ENCODE peak calls at places on chromosomes 7 and 10, in six cellular contexts. J is activated T-cell treated with anti-CD3 and anti-CD28 coated beads for 24 hours; T is activated CD8-positive, alpha-beta memory T cell treated with anti-CD3 and anti-CD28 coated beads, Interleukin-2, amount 50 U/mL, for 48 hours; F is HCT116; X is heart right ventricle; M is NCI-H1092. N is an unnamed sample.

GRCh38 chr7:24574365-24574764 is 1.1 kb downstream of the PALS2 start:
- DNase-seq in J (no peak), T (no peak), F (no peak), X (no peak), M (no peak), N (no peak)

GRCh38 chr10:109855746-109856145 is 67.6 kb downstream of the XPNPEP1 start:
- DNase-seq in J (no peak), T (no peak), F (no peak), X (no peak), M (no peak), N (no peak)

GRCh38 chr10:103548581-103549348 is 55.3 kb downstream of the NEURL1 start:
- DNase-seq in J (no peak), T (no peak), F (no peak), X (no peak), M (no peak), N (no peak)

GRCh38 chr10:46526682-46527038 is 29.8 kb downstream of the GPRIN2 start:
- DNase-seq in J (no peak), T (peak), F (no peak), X (no peak), M (no peak), N (peak)

GRCh38 chr10:70528726-70529362 is 50.3 kb downstream of the PALD1 start:
- DNase-seq in J (no peak), T (no peak), F (peak), X (no peak), M (no peak), N (no peak)

GRCh38 chr10:102120142-102120986 is at the start of gene LDB1:
- DNase-seq in J (peak), T (peak), F (peak), X (peak), M (peak), N (peak)

GRCh38 chr7:113119429-113119828 is 1.1 kb upstream of the SMIM30 start:
- DNase-seq in J (no peak), T (no peak), F (no peak), X (no peak), M (no peak), N (no peak)

GRCh38 chr7:129855234-129855673 is 97.5 kb downstream of the UBE2H start:
- DNase-seq in J (no peak), T (no peak), F (no peak), X (no peak), M (no peak), N (no peak)

GRCh38 chr7:100126931-100127865 is at the start of gene MBLAC1:
- DNase-seq in J (peak), T (peak), F (peak), X (peak), M (peak), N (peak)

GRCh38 chr7:17900464-17900863 is 39.8 kb downstream of the SNX13 start:
- DNase-seq in J (no peak), T (no peak), F (no peak), X (no peak), M (no peak), N (no peak)

GRCh38 chr10:68082815-68083395 is 7.8 kb upstream of the HERC4 start:
- DNase-seq in J (no peak), T (no peak), F (no peak), X (no peak), M (no peak), N (no peak)

GRCh38 chr7:30984359-30985107 is 20.8 kb downstream of the GHRHR start:
- DNase-seq in J (no peak), T (no peak), F (peak), X (no peak), M (no peak), N (no peak)

GRCh38 chr10:122331615-122332446 is 42.7 kb upstream of the PLEKHA1 start:
- DNase-seq in J (no peak), T (no peak), F (no peak), X (no peak), M (no peak), N (no peak)

GRCh38 chr7:149598721-149599308 is 101.2 kb upstream of the ZNF746 start:
- DNase-seq in J (no peak), T (no peak), F (peak), X (no peak), M (no peak), N (no peak)

GRCh38 chr7:158345731-158346130 is 241.9 kb downstream of the PTPRN2 start:
- DNase-seq in J (no peak), T (no peak), F (no peak), X (no peak), M (no peak), N (no peak)

GRCh38 chr10:21170216-21170615 is 273.1 kb upstream of the NEBL start:
- DNase-seq in J (no peak), T (no peak), F (no peak), X (no peak), M (no peak), N (no peak)

GRCh38 chr10:68826764-68827591 is at the start of gene STOX1:
- DNase-seq in J (peak), T (peak), F (peak), X (peak), M (peak), N (peak)

GRCh38 chr10:7234109-7234508 is 176.7 kb downstream of the SFMBT2 start:
- DNase-seq in J (no peak), T (no peak), F (no peak), X (no peak), M (no peak), N (no peak)

GRCh38 chr7:23410446-23411183 is 59.7 kb downstream of the IGF2BP3 start:
- DNase-seq in J (no peak), T (no peak), F (no peak), X (no peak), M (no peak), N (no peak)

GRCh38 chr7:158706273-158706704 is 1.7 kb upstream of the NCAPG2 start:
- DNase-seq in J (no peak), T (no peak), F (no peak), X (no peak), M (no peak), N (no peak)

GRCh38 chr10:100980327-100981110 is 6.8 kb downstream of the MRPL43 start:
- DNase-seq in J (no peak), T (peak), F (no peak), X (no peak), M (no peak), N (no peak)

GRCh38 chr7:1142051-1142635 is 17.9 kb downstream of the ZFAND2A start:
- DNase-seq in J (no peak), T (no peak), F (no peak), X (no peak), M (no peak), N (no peak)

GRCh38 chr7:512146-512510 is 7.5 kb downstream of the PDGFA start:
- DNase-seq in J (no peak), T (no peak), F (no peak), X (peak), M (no peak), N (no peak)

GRCh38 chr10:109953745-109954144 is 30.4 kb upstream of the XPNPEP1 start:
- DNase-seq in J (no peak), T (no peak), F (no peak), X (no peak), M (no peak), N (no peak)

GRCh38 chr7:154855366-154855765 is 147.6 kb downstream of the PAXIP1 start:
- DNase-seq in J (no peak), T (no peak), F (no peak), X (no peak), M (no peak), N (no peak)

GRCh38 chr7:128885370-128886187 is 22.9 kb downstream of the ATP6V1F start:
- DNase-seq in J (no peak), T (no peak), F (no peak), X (no peak), M (no peak), N (no peak)

N was measured in ovary.